ENCODE peak calls at places on chromosomes 12 and 14, in six cellular contexts. V is right cardiac atrium; S is HepG2; Z is effector memory CD4-positive, alpha-beta T cell; G is WERI-Rb-1; T is A549. Y is an unnamed sample. For H3K9me3, the result is how much of the 10 kb centered on the place peaks cover.

GRCh38 chr12:26633591-26634210 is 199.3 kb downstream of the ITPR2 start:
- DNase-seq in V (no peak), S (peak), Z (no peak), G (no peak), T (no peak), Y (no peak)

GRCh38 chr14:65100905-65101541 is 1.3 kb downstream of the MAX start:
- DNase-seq in V (no peak), S (no peak), Z (no peak), G (no peak), T (no peak), Y (no peak)

GRCh38 chr14:77023001-77023996 is 5.2 kb downstream of the IRF2BPL start:
- DNase-seq in V (peak), S (peak), Z (no peak), G (no peak), T (peak), Y (no peak)

GRCh38 chr12:3772380-3772779 is 19.5 kb upstream of the CRACR2A start:
- DNase-seq in V (no peak), S (no peak), Z (no peak), G (no peak), T (no peak), Y (no peak)

GRCh38 chr12:132596016-132596415 is 14.4 kb downstream of the LRCOL1 start:
- DNase-seq in V (peak), S (no peak), Z (no peak), G (no peak), T (peak), Y (no peak)

GRCh38 chr12:113725557-113725876 is 240.6 kb downstream of the RBM19 start:
- DNase-seq in V (no peak), S (no peak), Z (no peak), G (peak), T (no peak), Y (no peak)

GRCh38 chr12:52529846-52530245 is 9.7 kb upstream of the KRT5 start:
- DNase-seq in V (no peak), S (no peak), Z (no peak), G (no peak), T (no peak), Y (no peak)

GRCh38 chr12:3483089-3483488 is 7.9 kb upstream of the PRMT8 start:
- DNase-seq in V (no peak), S (no peak), Z (no peak), G (no peak), T (no peak), Y (no peak)

GRCh38 chr14:89243286-89243685 is 173.7 kb downstream of the FOXN3 start:
- DNase-seq in V (no peak), S (no peak), Z (no peak), G (no peak), T (no peak), Y (no peak)

GRCh38 chr12:120810021-120810420 is 84.4 kb downstream of the ACADS start:
- DNase-seq in V (no peak), S (no peak), Z (no peak), G (no peak), T (no peak), Y (no peak)

GRCh38 chr12:4174417-4174816 is 99.1 kb upstream of the CCND2 start:
- DNase-seq in V (no peak), S (no peak), Z (no peak), G (no peak), T (no peak), Y (no peak)

GRCh38 chr14:89621791-89622638 is 205.0 kb upstream of the FOXN3 start:
- DNase-seq in V (no peak), S (peak), Z (no peak), G (peak), T (no peak), Y (no peak)

GRCh38 chr12:63008372-63008771 is 73.4 kb upstream of the PPM1H start:
- DNase-seq in V (no peak), S (no peak), Z (no peak), G (no peak), T (no peak), Y (no peak)

GRCh38 chr12:56867216-56867615 is 67.0 kb downstream of the SDR9C7 start:
- DNase-seq in V (no peak), S (no peak), Z (no peak), G (no peak), T (no peak), Y (no peak)

GRCh38 chr12:56862264-56862663 is 71.9 kb downstream of the SDR9C7 start:
- DNase-seq in V (no peak), S (no peak), Z (no peak), G (no peak), T (no peak), Y (no peak)

GRCh38 chr12:56866493-56866892 is 67.7 kb downstream of the SDR9C7 start:
- DNase-seq in V (no peak), S (no peak), Z (no peak), G (no peak), T (no peak), Y (no peak)

GRCh38 chr12:56863789-56864188 is 70.4 kb downstream of the SDR9C7 start:
- DNase-seq in V (no peak), S (no peak), Z (no peak), G (no peak), T (peak), Y (no peak)

GRCh38 chr12:56864318-56864717 is 69.9 kb downstream of the SDR9C7 start:
- DNase-seq in V (no peak), S (no peak), Z (no peak), G (no peak), T (no peak), Y (no peak)
- H3K9me3 ChIP-seq in V (under half), S (half or more), Z (under half), G (under half), T (half or more), Y (under half)

GRCh38 chr14:28952161-28952560 is 185.6 kb downstream of the FOXG1 start:
- DNase-seq in V (no peak), S (no peak), Z (no peak), G (no peak), T (no peak), Y (no peak)
- H3K9me3 ChIP-seq in V (under half), S (half or more), Z (under half), G (under half), T (under half), Y (under half)

DNA sequence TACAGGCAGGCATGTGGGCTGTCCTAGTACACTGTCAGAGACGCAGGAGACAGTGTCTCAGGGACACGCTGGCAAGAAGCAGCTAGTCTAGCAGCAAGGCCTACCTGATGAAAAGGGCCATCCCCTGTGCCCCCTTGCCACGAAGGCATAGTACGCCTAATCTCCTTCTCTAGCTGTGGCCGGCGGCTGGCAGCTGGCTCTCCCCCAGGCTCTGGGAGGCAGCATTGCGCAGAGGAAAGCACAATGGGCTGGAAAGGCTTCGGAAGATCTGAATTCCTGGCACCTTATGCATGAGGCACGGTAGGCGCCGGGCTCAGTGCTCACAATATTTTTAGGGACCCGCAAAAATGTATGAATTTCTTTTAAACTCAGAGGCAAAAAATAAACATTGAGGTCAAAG is 16.0 kb upstream of the PLEKHH1 start:
- DNase-seq in V (peak), S (no peak), Z (no peak), G (peak), T (no peak), Y (no peak)
- H3K9me3 ChIP-seq in V (under half), S (under half), Z (under half), G (under half), T (under half), Y (under half)

GRCh38 chr14:105924951-105925591 is 398.7 kb downstream of the TMEM121 start:
- DNase-seq in V (peak), S (no peak), Z (no peak), G (no peak), T (no peak), Y (no peak)

GRCh38 chr14:105927661-105928060 is 401.3 kb downstream of the TMEM121 start:
- DNase-seq in V (no peak), S (no peak), Z (no peak), G (no peak), T (no peak), Y (no peak)

GRCh38 chr14:105927094-105927475 is 400.7 kb downstream of the TMEM121 start:
- DNase-seq in V (no peak), S (no peak), Z (no peak), G (no peak), T (no peak), Y (no peak)

GRCh38 chr14:105925615-105926414 is 399.4 kb downstream of the TMEM121 start:
- DNase-seq in V (peak), S (no peak), Z (no peak), G (no peak), T (no peak), Y (no peak)

DNA sequence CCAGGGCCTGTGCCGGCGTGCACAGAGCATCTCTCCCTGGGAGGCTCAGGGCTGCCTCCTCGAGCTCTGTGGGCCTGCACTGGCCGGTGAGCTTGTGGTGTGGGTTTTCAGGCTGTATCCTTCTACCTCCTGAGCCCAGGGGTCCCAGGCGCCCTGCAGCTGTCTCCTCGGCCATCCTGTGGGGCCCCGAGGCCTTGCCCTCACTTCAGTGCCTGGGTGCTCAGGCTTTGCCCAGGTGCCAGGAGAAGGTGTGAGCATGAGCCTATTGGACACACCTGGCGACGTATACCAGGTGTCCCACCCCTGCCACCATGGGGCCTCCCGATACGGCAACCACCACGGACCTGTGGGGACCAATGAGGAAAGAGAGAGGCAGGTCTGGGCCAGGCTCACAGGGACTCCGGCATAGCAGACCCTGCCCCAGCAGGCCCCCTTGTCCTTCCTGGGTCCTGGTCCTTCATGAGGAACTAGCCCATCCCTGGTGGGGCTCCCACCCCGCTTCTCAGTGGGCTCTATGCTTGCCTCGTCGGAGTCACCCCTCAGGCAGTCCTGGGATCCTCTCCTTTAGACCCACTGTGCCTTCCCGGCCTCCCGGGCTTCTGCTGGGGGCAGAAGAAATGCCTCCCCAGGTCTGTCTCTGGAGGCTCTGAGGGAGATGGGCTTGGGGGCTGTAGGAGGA is 400.2 kb downstream of the TMEM121 start:
- DNase-seq in V (peak), S (no peak), Z (no peak), G (no peak), T (no peak), Y (no peak)
- H3K9me3 ChIP-seq in V (under half), S (under half), Z (under half), G (under half), T (under half), Y (under half)

GRCh38 chr14:105534586-105534985 is 8.2 kb downstream of the TMEM121 start:
- DNase-seq in V (no peak), S (no peak), Z (no peak), G (no peak), T (no peak), Y (no peak)
- H3K9me3 ChIP-seq in V (under half), S (under half), Z (under half), G (under half), T (under half), Y (under half)

GRCh38 chr12:34296143-34297041 is 274.1 kb downstream of the ALG10 start:
- DNase-seq in V (peak), S (no peak), Z (no peak), G (no peak), T (no peak), Y (peak)

GRCh38 chr12:34295366-34296142 is 273.3 kb downstream of the ALG10 start:
- DNase-seq in V (peak), S (no peak), Z (no peak), G (no peak), T (no peak), Y (peak)

GRCh38 chr12:34297790-34298164 is 275.5 kb downstream of the ALG10 start:
- DNase-seq in V (no peak), S (no peak), Z (no peak), G (no peak), T (no peak), Y (no peak)

GRCh38 chr12:34298176-34298970 is 276.1 kb downstream of the ALG10 start:
- DNase-seq in V (peak), S (no peak), Z (no peak), G (no peak), T (no peak), Y (no peak)

DNA sequence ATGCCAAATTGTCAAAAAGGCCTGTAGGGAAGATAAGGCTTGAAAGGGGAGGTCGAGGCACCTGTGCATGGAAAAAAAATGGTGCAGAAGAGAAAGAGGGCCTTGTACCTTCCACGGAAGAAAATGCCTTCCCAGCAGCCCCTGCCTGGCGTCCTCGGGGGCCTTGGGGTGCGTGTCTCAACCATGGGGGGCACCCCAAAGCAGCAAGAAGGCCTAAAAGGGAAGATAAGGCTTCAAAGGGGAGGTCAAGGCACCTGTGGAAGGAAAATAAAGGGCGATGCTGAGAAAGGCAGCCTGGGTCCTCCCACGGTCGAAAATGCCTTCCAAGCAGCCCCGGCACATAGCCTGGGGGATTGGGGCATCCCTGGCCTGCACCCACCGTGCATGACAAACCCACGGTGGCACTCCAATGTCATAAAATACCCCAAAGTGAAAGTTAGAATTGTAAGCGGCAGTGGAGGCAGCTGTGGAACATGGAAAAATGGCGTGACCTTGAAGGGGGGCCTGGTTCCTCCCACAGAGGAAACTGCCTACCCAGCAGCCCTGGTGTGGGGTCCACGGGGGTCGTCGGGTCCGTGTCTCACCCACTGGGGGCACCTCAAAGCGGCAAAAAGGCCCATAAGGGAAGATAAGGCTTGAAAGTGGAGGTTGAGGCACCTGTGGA is 275.0 kb downstream of the ALG10 start:
- DNase-seq in V (no peak), S (no peak), Z (no peak), G (no peak), T (no peak), Y (no peak)
- H3K9me3 ChIP-seq in V (under half), S (under half), Z (under half), G (under half), T (under half), Y (under half)

GRCh38 chr14:48341069-48341468 is 665.7 kb upstream of the MDGA2 start:
- DNase-seq in V (no peak), S (no peak), Z (no peak), G (no peak), T (no peak), Y (no peak)
- H3K9me3 ChIP-seq in V (under half), S (half or more), Z (under half), G (under half), T (under half), Y (under half)

GRCh38 chr12:128727999-128728398 is 95.8 kb downstream of the SLC15A4 start:
- DNase-seq in V (no peak), S (peak), Z (no peak), G (no peak), T (peak), Y (no peak)
- H3K9me3 ChIP-seq in V (under half), S (under half), Z (under half), G (under half), T (under half), Y (under half)